ENCODE peak calls at places on chromosome 13, in ten cellular contexts. One of them, this sample, is unnamed.

GRCh38 chr13:23500858-23501257 is 67.4 kb upstream of the SACS start:
- DNase-seq in IMR-90: peak; percentile 96
- DNase-seq in mesendoderm: peak; percentile 28
- DNase-seq in lower leg skin: no peak
- DNase-seq in kidney epithelial cell: no peak
- DNase-seq in HL-60: no peak
- DNase-seq in uterus: no peak
- DNase-seq in Peyer's patch: no peak
- DNase-seq in astrocyte of the spinal cord: peak; percentile 83
- DNase-seq in tibial artery: no peak
- DNase-seq in this sample: peak; percentile 91

GRCh38 chr13:27775943-27776342 is 16.3 kb upstream of the GSX1 start:
- DNase-seq in IMR-90: no peak
- DNase-seq in mesendoderm: no peak
- DNase-seq in lower leg skin: peak; percentile 50
- DNase-seq in kidney epithelial cell: no peak
- DNase-seq in HL-60: no peak
- DNase-seq in uterus: no peak
- DNase-seq in Peyer's patch: no peak
- DNase-seq in astrocyte of the spinal cord: no peak
- DNase-seq in tibial artery: no peak
- DNase-seq in this sample: no peak

GRCh38 chr13:113917096-113917495 is 53.2 kb upstream of the GAS6 start:
- DNase-seq in IMR-90: no peak
- DNase-seq in mesendoderm: no peak
- DNase-seq in lower leg skin: peak; percentile 71
- DNase-seq in kidney epithelial cell: no peak
- DNase-seq in HL-60: no peak
- DNase-seq in uterus: no peak
- DNase-seq in Peyer's patch: no peak
- DNase-seq in astrocyte of the spinal cord: no peak
- DNase-seq in tibial artery: no peak
- DNase-seq in this sample: no peak

GRCh38 chr13:34654682-34655081 is 287.4 kb upstream of the NBEA start:
- DNase-seq in IMR-90: no peak
- DNase-seq in mesendoderm: no peak
- DNase-seq in lower leg skin: no peak
- DNase-seq in kidney epithelial cell: no peak
- DNase-seq in HL-60: no peak
- DNase-seq in uterus: no peak
- DNase-seq in Peyer's patch: no peak
- DNase-seq in astrocyte of the spinal cord: peak; percentile 12
- DNase-seq in tibial artery: no peak
- DNase-seq in this sample: no peak

GRCh38 chr13:59270327-59270726 is 893.4 kb downstream of the DIAPH3 start:
- DNase-seq in IMR-90: no peak
- DNase-seq in mesendoderm: no peak
- DNase-seq in lower leg skin: no peak
- DNase-seq in kidney epithelial cell: no peak
- DNase-seq in HL-60: no peak
- DNase-seq in uterus: no peak
- DNase-seq in Peyer's patch: no peak
- DNase-seq in astrocyte of the spinal cord: no peak
- DNase-seq in tibial artery: no peak
- DNase-seq in this sample: no peak

GRCh38 chr13:71695662-71696061 is 171.3 kb downstream of the DACH1 start:
- DNase-seq in IMR-90: no peak
- DNase-seq in mesendoderm: no peak
- DNase-seq in lower leg skin: no peak
- DNase-seq in kidney epithelial cell: no peak
- DNase-seq in HL-60: no peak
- DNase-seq in uterus: no peak
- DNase-seq in Peyer's patch: no peak
- DNase-seq in astrocyte of the spinal cord: no peak
- DNase-seq in tibial artery: no peak
- DNase-seq in this sample: no peak

GRCh38 chr13:95784891-95785290 is 108.0 kb downstream of the DNAJC3 start:
- DNase-seq in IMR-90: peak; percentile 49
- DNase-seq in mesendoderm: no peak
- DNase-seq in lower leg skin: no peak
- DNase-seq in kidney epithelial cell: no peak
- DNase-seq in HL-60: no peak
- DNase-seq in uterus: no peak
- DNase-seq in Peyer's patch: no peak
- DNase-seq in astrocyte of the spinal cord: peak; percentile 34
- DNase-seq in tibial artery: no peak
- DNase-seq in this sample: peak; percentile 5

GRCh38 chr13:110044521-110045200 is 258.3 kb upstream of the IRS2 start:
- DNase-seq in IMR-90: peak; percentile 16
- DNase-seq in mesendoderm: peak; percentile 45
- DNase-seq in lower leg skin: no peak
- DNase-seq in kidney epithelial cell: no peak
- DNase-seq in HL-60: no peak
- DNase-seq in uterus: no peak
- DNase-seq in Peyer's patch: no peak
- DNase-seq in astrocyte of the spinal cord: peak; percentile 35
- DNase-seq in tibial artery: no peak
- DNase-seq in this sample: no peak

GRCh38 chr13:92547256-92547655 is 679.4 kb upstream of the GPC6 start:
- DNase-seq in IMR-90: peak; percentile 80
- DNase-seq in mesendoderm: no peak
- DNase-seq in lower leg skin: no peak
- DNase-seq in kidney epithelial cell: peak; percentile 4
- DNase-seq in HL-60: no peak
- DNase-seq in uterus: no peak
- DNase-seq in Peyer's patch: no peak
- DNase-seq in astrocyte of the spinal cord: peak; percentile 62
- DNase-seq in tibial artery: no peak
- DNase-seq in this sample: peak; percentile 20

GRCh38 chr13:42355118-42355840 is 83.3 kb downstream of the AKAP11 start:
- DNase-seq in IMR-90: no peak
- DNase-seq in mesendoderm: peak; percentile 11
- DNase-seq in lower leg skin: no peak
- DNase-seq in kidney epithelial cell: no peak
- DNase-seq in HL-60: no peak
- DNase-seq in uterus: no peak
- DNase-seq in Peyer's patch: no peak
- DNase-seq in astrocyte of the spinal cord: peak; percentile 27
- DNase-seq in tibial artery: no peak
- DNase-seq in this sample: no peak

GRCh38 chr13:90721937-90722336 is 625.5 kb upstream of the MIR17HG start:
- DNase-seq in IMR-90: no peak
- DNase-seq in mesendoderm: no peak
- DNase-seq in lower leg skin: no peak
- DNase-seq in kidney epithelial cell: no peak
- DNase-seq in HL-60: no peak
- DNase-seq in uterus: no peak
- DNase-seq in Peyer's patch: no peak
- DNase-seq in astrocyte of the spinal cord: no peak
- DNase-seq in tibial artery: no peak
- DNase-seq in this sample: no peak

GRCh38 chr13:66532146-66532545 is 698.0 kb downstream of the PCDH9 start:
- DNase-seq in IMR-90: peak; percentile 90
- DNase-seq in mesendoderm: no peak
- DNase-seq in lower leg skin: no peak
- DNase-seq in kidney epithelial cell: no peak
- DNase-seq in HL-60: no peak
- DNase-seq in uterus: no peak
- DNase-seq in Peyer's patch: no peak
- DNase-seq in astrocyte of the spinal cord: peak; percentile 79
- DNase-seq in tibial artery: no peak
- DNase-seq in this sample: peak; percentile 62

GRCh38 chr13:46622918-46623256 is 69.9 kb downstream of the LRCH1 start:
- DNase-seq in IMR-90: peak; percentile 84
- DNase-seq in mesendoderm: no peak
- DNase-seq in lower leg skin: no peak
- DNase-seq in kidney epithelial cell: no peak
- DNase-seq in HL-60: no peak
- DNase-seq in uterus: peak; percentile 85
- DNase-seq in Peyer's patch: no peak
- DNase-seq in astrocyte of the spinal cord: peak; percentile 60
- DNase-seq in tibial artery: peak; percentile 65
- DNase-seq in this sample: no peak

GRCh38 chr13:24688111-24688510 is 7.9 kb downstream of the ATP12A start:
- DNase-seq in IMR-90: no peak
- DNase-seq in mesendoderm: no peak
- DNase-seq in lower leg skin: no peak
- DNase-seq in kidney epithelial cell: no peak
- DNase-seq in HL-60: no peak
- DNase-seq in uterus: no peak
- DNase-seq in Peyer's patch: no peak
- DNase-seq in astrocyte of the spinal cord: no peak
- DNase-seq in tibial artery: no peak
- DNase-seq in this sample: no peak

GRCh38 chr13:24683833-24684599 is 3.8 kb downstream of the ATP12A start:
- DNase-seq in IMR-90: peak; percentile 23
- DNase-seq in mesendoderm: peak; percentile 90
- DNase-seq in lower leg skin: no peak
- DNase-seq in kidney epithelial cell: no peak
- DNase-seq in HL-60: peak; percentile 54
- DNase-seq in uterus: no peak
- DNase-seq in Peyer's patch: peak; percentile 86
- DNase-seq in astrocyte of the spinal cord: peak; percentile 11
- DNase-seq in tibial artery: peak; percentile 54
- DNase-seq in this sample: peak; percentile 29

GRCh38 chr13:24683370-24683769 is 3.2 kb downstream of the ATP12A start:
- DNase-seq in IMR-90: no peak
- DNase-seq in mesendoderm: peak; percentile 36
- DNase-seq in lower leg skin: no peak
- DNase-seq in kidney epithelial cell: no peak
- DNase-seq in HL-60: no peak
- DNase-seq in uterus: no peak
- DNase-seq in Peyer's patch: no peak
- DNase-seq in astrocyte of the spinal cord: no peak
- DNase-seq in tibial artery: no peak
- DNase-seq in this sample: no peak

GRCh38 chr13:24684600-24684998 is 4.4 kb downstream of the ATP12A start:
- DNase-seq in IMR-90: no peak
- DNase-seq in mesendoderm: no peak
- DNase-seq in lower leg skin: no peak
- DNase-seq in kidney epithelial cell: no peak
- DNase-seq in HL-60: no peak
- DNase-seq in uterus: no peak
- DNase-seq in Peyer's patch: peak; percentile 35
- DNase-seq in astrocyte of the spinal cord: peak; percentile 40
- DNase-seq in tibial artery: no peak
- DNase-seq in this sample: no peak

GRCh38 chr13:24685314-24685713 is 5.1 kb downstream of the ATP12A start:
- DNase-seq in IMR-90: no peak
- DNase-seq in mesendoderm: no peak
- DNase-seq in lower leg skin: no peak
- DNase-seq in kidney epithelial cell: no peak
- DNase-seq in HL-60: no peak
- DNase-seq in uterus: no peak
- DNase-seq in Peyer's patch: no peak
- DNase-seq in astrocyte of the spinal cord: no peak
- DNase-seq in tibial artery: no peak
- DNase-seq in this sample: no peak
- H3K4me3 ChIP-seq in IMR-90: no peak overlapping the region
- H3K4me3 ChIP-seq in mesendoderm: no peak overlapping the region
- H3K4me3 ChIP-seq in lower leg skin: no peak overlapping the region
- H3K4me3 ChIP-seq in kidney epithelial cell: no peak overlapping the region
- H3K4me3 ChIP-seq in HL-60: no peak overlapping the region
- H3K4me3 ChIP-seq in uterus: no peak overlapping the region
- H3K4me3 ChIP-seq in Peyer's patch: no peak overlapping the region
- H3K4me3 ChIP-seq in astrocyte of the spinal cord: no peak overlapping the region
- H3K4me3 ChIP-seq in tibial artery: no peak overlapping the region
- H3K4me3 ChIP-seq in this sample: no peak overlapping the region

GRCh38 chr13:36357692-36358091 is 11.5 kb upstream of the SPART start:
- DNase-seq in IMR-90: no peak
- DNase-seq in mesendoderm: no peak
- DNase-seq in lower leg skin: no peak
- DNase-seq in kidney epithelial cell: no peak
- DNase-seq in HL-60: no peak
- DNase-seq in uterus: peak; percentile 74
- DNase-seq in Peyer's patch: no peak
- DNase-seq in astrocyte of the spinal cord: no peak
- DNase-seq in tibial artery: peak; percentile 68
- DNase-seq in this sample: no peak
- H3K4me3 ChIP-seq in IMR-90: no peak overlapping the region
- H3K4me3 ChIP-seq in mesendoderm: no peak overlapping the region
- H3K4me3 ChIP-seq in lower leg skin: no peak overlapping the region
- H3K4me3 ChIP-seq in kidney epithelial cell: no peak overlapping the region
- H3K4me3 ChIP-seq in HL-60: no peak overlapping the region
- H3K4me3 ChIP-seq in uterus: no peak overlapping the region
- H3K4me3 ChIP-seq in Peyer's patch: no peak overlapping the region
- H3K4me3 ChIP-seq in astrocyte of the spinal cord: no peak overlapping the region
- H3K4me3 ChIP-seq in tibial artery: no peak overlapping the region
- H3K4me3 ChIP-seq in this sample: no peak overlapping the region

DNA sequence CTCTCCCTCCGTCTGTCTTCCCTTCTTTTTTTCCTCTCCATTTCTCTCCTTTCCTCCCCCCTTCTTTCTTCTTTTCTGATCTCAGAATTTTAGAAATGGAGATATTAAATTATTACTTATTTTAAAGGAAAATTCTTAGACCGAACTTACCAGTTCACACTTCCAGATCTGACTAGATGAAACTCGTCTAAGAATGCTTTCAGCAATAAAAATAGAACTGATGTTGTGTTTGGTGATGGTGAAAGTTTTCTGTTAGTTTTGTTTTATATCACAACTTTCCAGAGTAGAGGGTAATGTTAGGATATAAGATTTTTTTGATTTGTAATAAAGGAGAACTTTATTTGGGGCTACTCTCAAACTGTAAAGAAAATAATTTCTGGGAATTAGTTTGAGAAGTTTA is 29.9 kb downstream of the UCHL3 start:
- DNase-seq in IMR-90: no peak
- DNase-seq in mesendoderm: no peak
- DNase-seq in lower leg skin: no peak
- DNase-seq in kidney epithelial cell: no peak
- DNase-seq in HL-60: no peak
- DNase-seq in uterus: no peak
- DNase-seq in Peyer's patch: no peak
- DNase-seq in astrocyte of the spinal cord: no peak
- DNase-seq in tibial artery: no peak
- DNase-seq in this sample: no peak
- H3K4me3 ChIP-seq in IMR-90: no peak overlapping the region
- H3K4me3 ChIP-seq in mesendoderm: no peak overlapping the region
- H3K4me3 ChIP-seq in lower leg skin: no peak overlapping the region
- H3K4me3 ChIP-seq in kidney epithelial cell: no peak overlapping the region
- H3K4me3 ChIP-seq in HL-60: no peak overlapping the region
- H3K4me3 ChIP-seq in uterus: no peak overlapping the region
- H3K4me3 ChIP-seq in Peyer's patch: no peak overlapping the region
- H3K4me3 ChIP-seq in astrocyte of the spinal cord: no peak overlapping the region
- H3K4me3 ChIP-seq in tibial artery: no peak overlapping the region
- H3K4me3 ChIP-seq in this sample: no peak overlapping the region

GRCh38 chr13:25281937-25282332 is 5.4 kb downstream of the MTMR6 start:
- DNase-seq in IMR-90: no peak
- DNase-seq in mesendoderm: no peak
- DNase-seq in lower leg skin: no peak
- DNase-seq in kidney epithelial cell: no peak
- DNase-seq in HL-60: no peak
- DNase-seq in uterus: no peak
- DNase-seq in Peyer's patch: no peak
- DNase-seq in astrocyte of the spinal cord: no peak
- DNase-seq in tibial artery: no peak
- DNase-seq in this sample: no peak
- H3K4me3 ChIP-seq in IMR-90: no peak overlapping the region
- H3K4me3 ChIP-seq in mesendoderm: no peak overlapping the region
- H3K4me3 ChIP-seq in lower leg skin: no peak overlapping the region
- H3K4me3 ChIP-seq in kidney epithelial cell: no peak overlapping the region
- H3K4me3 ChIP-seq in HL-60: no peak overlapping the region
- H3K4me3 ChIP-seq in uterus: no peak overlapping the region
- H3K4me3 ChIP-seq in Peyer's patch: no peak overlapping the region
- H3K4me3 ChIP-seq in astrocyte of the spinal cord: no peak overlapping the region
- H3K4me3 ChIP-seq in tibial artery: no peak overlapping the region
- H3K4me3 ChIP-seq in this sample: no peak overlapping the region